ENCODE peak calls at places on chromosomes 7 and 10, in ten cellular contexts. W, D, E, S, V, U, Z, X, Y and P are unnamed samples.

GRCh38 chr7:25759748-25760147 is 392.2 kb upstream of the NFE2L3 start:
- DNase-seq in W (no peak), D (no peak), E (no peak), S (no peak), V (no peak), U (peak), Z (no peak), X (no peak), Y (peak), P (no peak)

GRCh38 chr7:90401989-90402388 is 1.3 kb upstream of the CLDN12 start:
- DNase-seq in W (peak), D (no peak), E (peak), S (no peak), V (no peak), U (no peak), Z (peak), X (no peak), Y (no peak), P (no peak)

GRCh38 chr7:79308176-79308575 is 145.3 kb downstream of the MAGI2 start:
- DNase-seq in W (no peak), D (no peak), E (peak), S (no peak), V (no peak), U (peak), Z (peak), X (no peak), Y (peak), P (no peak)

GRCh38 chr10:121741246-121741645 is 143.0 kb upstream of the FGFR2 start:
- DNase-seq in W (no peak), D (no peak), E (no peak), S (no peak), V (no peak), U (no peak), Z (no peak), X (no peak), Y (no peak), P (no peak)

GRCh38 chr10:80260295-80261243 is 28.9 kb downstream of the MAT1A start:
- DNase-seq in W (no peak), D (no peak), E (peak), S (peak), V (no peak), U (peak), Z (peak), X (no peak), Y (peak), P (no peak)

GRCh38 chr7:105641236-105641810 is 60.0 kb upstream of the EFCAB10 start:
- DNase-seq in W (no peak), D (no peak), E (no peak), S (no peak), V (no peak), U (no peak), Z (no peak), X (no peak), Y (no peak), P (no peak)

GRCh38 chr10:80454526-80455460 is 683 bp downstream of the TSPAN14 start:
- DNase-seq in W (peak), D (no peak), E (peak), S (no peak), V (peak), U (peak), Z (peak), X (peak), Y (peak), P (no peak)

GRCh38 chr7:136687693-136688322 is 180.6 kb upstream of the CHRM2 start:
- DNase-seq in W (no peak), D (no peak), E (peak), S (no peak), V (no peak), U (peak), Z (peak), X (no peak), Y (peak), P (no peak)

GRCh38 chr7:84231157-84231556 is 36.6 kb upstream of the SEMA3A start:
- DNase-seq in W (peak), D (no peak), E (peak), S (no peak), V (no peak), U (no peak), Z (no peak), X (no peak), Y (no peak), P (no peak)

GRCh38 chr7:90230834-90231233 is 14.1 kb upstream of the CFAP69 start:
- DNase-seq in W (no peak), D (no peak), E (no peak), S (no peak), V (no peak), U (no peak), Z (no peak), X (no peak), Y (no peak), P (no peak)

GRCh38 chr10:110425684-110426293 is 71.9 kb upstream of the DUSP5 start:
- DNase-seq in W (peak), D (no peak), E (peak), S (no peak), V (no peak), U (no peak), Z (peak), X (peak), Y (no peak), P (no peak)

GRCh38 chr7:105353752-105354328 is 34.9 kb downstream of the SRPK2 start:
- DNase-seq in W (no peak), D (no peak), E (peak), S (peak), V (peak), U (no peak), Z (peak), X (peak), Y (no peak), P (no peak)

GRCh38 chr10:6321880-6322279 is 119.1 kb downstream of the PFKFB3 start:
- DNase-seq in W (peak), D (no peak), E (peak), S (no peak), V (no peak), U (no peak), Z (peak), X (no peak), Y (no peak), P (no peak)

GRCh38 chr7:73952266-73952665 is 75.7 kb upstream of the ELN start:
- DNase-seq in W (no peak), D (no peak), E (no peak), S (no peak), V (no peak), U (no peak), Z (no peak), X (no peak), Y (no peak), P (no peak)

GRCh38 chr10:14775656-14776055 is 959 bp upstream of the FAM107B start:
- DNase-seq in W (no peak), D (no peak), E (no peak), S (no peak), V (no peak), U (no peak), Z (no peak), X (no peak), Y (no peak), P (no peak)

GRCh38 chr7:133795061-133795460 is 332.1 kb upstream of the LRGUK start:
- DNase-seq in W (no peak), D (no peak), E (no peak), S (no peak), V (no peak), U (no peak), Z (no peak), X (no peak), Y (no peak), P (no peak)

GRCh38 chr10:118173326-118173725 is 126.6 kb upstream of the RAB11FIP2 start:
- DNase-seq in W (no peak), D (no peak), E (no peak), S (no peak), V (no peak), U (no peak), Z (no peak), X (no peak), Y (no peak), P (no peak)

GRCh38 chr10:26573674-26574073 is 123.8 kb upstream of the PDSS1 start:
- DNase-seq in W (no peak), D (no peak), E (no peak), S (no peak), V (no peak), U (no peak), Z (no peak), X (no peak), Y (peak), P (no peak)

GRCh38 chr7:23184291-23184690 is 2.4 kb downstream of the NUP42 start:
- DNase-seq in W (no peak), D (no peak), E (no peak), S (no peak), V (no peak), U (no peak), Z (no peak), X (no peak), Y (no peak), P (no peak)

GRCh38 chr7:1720325-1720724 is 50.2 kb downstream of the ELFN1 start:
- DNase-seq in W (no peak), D (no peak), E (no peak), S (no peak), V (no peak), U (no peak), Z (no peak), X (no peak), Y (no peak), P (no peak)

GRCh38 chr10:15897282-15897681 is 37.0 kb upstream of the MINDY3 start:
- DNase-seq in W (peak), D (no peak), E (no peak), S (no peak), V (no peak), U (no peak), Z (peak), X (no peak), Y (no peak), P (peak)

GRCh38 chr10:88193018-88193417 is 329.6 kb downstream of the PTEN start:
- DNase-seq in W (no peak), D (no peak), E (no peak), S (no peak), V (no peak), U (peak), Z (no peak), X (no peak), Y (no peak), P (no peak)

GRCh38 chr7:95478139-95479037 is 7.4 kb upstream of the ASB4 start:
- DNase-seq in W (peak), D (no peak), E (peak), S (no peak), V (no peak), U (peak), Z (peak), X (peak), Y (peak), P (no peak)

GRCh38 chr10:125003146-125003900 is 61.4 kb downstream of the ZRANB1 start:
- DNase-seq in W (no peak), D (no peak), E (no peak), S (no peak), V (no peak), U (no peak), Z (no peak), X (peak), Y (no peak), P (no peak)

GRCh38 chr10:93954299-93954698 is 39.4 kb upstream of the PLCE1 start:
- DNase-seq in W (no peak), D (no peak), E (no peak), S (no peak), V (no peak), U (no peak), Z (no peak), X (no peak), Y (no peak), P (no peak)

GRCh38 chr10:93947055-93947454 is 46.7 kb upstream of the PLCE1 start:
- DNase-seq in W (peak), D (no peak), E (peak), S (no peak), V (no peak), U (peak), Z (peak), X (no peak), Y (peak), P (peak)

GRCh38 chr10:93954726-93955363 is 38.9 kb upstream of the PLCE1 start:
- DNase-seq in W (peak), D (no peak), E (peak), S (no peak), V (no peak), U (no peak), Z (peak), X (no peak), Y (no peak), P (no peak)

GRCh38 chr10:93947524-93947923 is 46.2 kb upstream of the PLCE1 start:
- DNase-seq in W (no peak), D (no peak), E (no peak), S (no peak), V (no peak), U (no peak), Z (peak), X (no peak), Y (no peak), P (no peak)

DNA sequence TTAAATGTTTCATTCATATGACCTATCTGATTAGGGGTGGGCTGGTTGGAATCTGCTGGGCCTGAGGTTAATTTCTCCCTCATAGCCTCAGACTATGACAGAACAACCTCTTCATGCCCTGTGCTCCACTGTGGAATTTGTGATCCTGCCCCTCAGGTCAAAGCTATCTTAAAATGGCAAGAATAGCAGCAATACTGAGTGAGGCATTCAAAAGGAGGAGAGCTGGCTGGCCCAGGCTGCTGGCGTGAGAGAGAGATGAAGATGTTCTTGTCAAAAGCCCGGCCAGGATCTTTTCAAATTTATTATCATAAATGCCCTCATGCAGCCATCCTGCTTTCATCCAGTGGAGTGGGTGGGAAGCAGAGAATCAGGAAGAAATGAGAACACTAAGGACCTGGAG is 41.8 kb upstream of the PLCE1 start:
- DNase-seq in W (no peak), D (no peak), E (no peak), S (no peak), V (no peak), U (no peak), Z (no peak), X (no peak), Y (no peak), P (no peak)
- H3K4me3 ChIP-seq in W (no peak), D (no peak), E (no peak), S (no peak), V (no peak), U (no peak), Z (no peak), X (no peak), Y (no peak), P (no peak)

GRCh38 chr7:24290004-24290641 is 6.1 kb downstream of the NPY start:
- DNase-seq in W (peak), D (no peak), E (peak), S (no peak), V (no peak), U (peak), Z (peak), X (peak), Y (peak), P (peak)
- TF ChIP-seq CTCF in W (no peak), D (no peak), E (no peak), S (no peak), V (no peak), U (peak), Z (peak), X (peak), Y (peak), P (peak)

DNA sequence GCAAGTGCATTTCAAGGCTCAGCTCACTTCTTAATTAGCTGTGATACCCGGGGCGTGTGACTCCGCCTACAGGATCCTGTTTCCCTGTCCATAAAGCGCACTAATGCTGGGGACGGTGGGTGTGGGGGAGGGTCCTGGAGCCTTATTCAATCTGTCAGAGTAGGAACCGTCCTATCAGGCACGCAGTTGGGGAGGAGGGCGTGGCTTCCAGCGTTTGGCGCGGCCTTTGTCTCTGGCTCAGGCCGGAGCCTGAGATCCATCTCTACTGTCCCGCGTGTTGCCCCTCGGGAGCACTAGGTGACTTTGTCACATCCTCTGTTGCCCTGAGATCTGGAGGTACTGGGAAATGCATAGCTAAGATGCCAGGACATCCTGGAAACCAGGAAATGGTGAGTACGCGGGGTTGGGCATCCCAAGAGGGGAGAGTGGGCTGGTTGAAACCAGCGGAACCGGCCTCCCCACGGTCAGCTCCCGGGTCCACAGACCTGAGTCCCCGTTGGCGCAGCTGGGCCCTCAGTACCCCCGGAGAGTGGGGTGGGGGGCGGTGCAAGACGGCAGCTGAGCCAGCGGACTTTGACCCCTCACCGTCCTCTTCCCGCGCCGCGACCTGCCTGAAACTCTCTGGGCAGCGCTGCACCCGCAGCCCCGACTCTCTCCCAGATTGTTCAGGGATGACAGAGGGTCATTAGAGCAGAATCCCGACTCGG is 104.4 kb upstream of the ZNF92 start:
- DNase-seq in W (no peak), D (no peak), E (peak), S (no peak), V (peak), U (peak), Z (peak), X (peak), Y (peak), P (peak)
- H3K4me3 ChIP-seq in W (no peak), D (peak), E (peak), S (peak), V (no peak), U (peak), Z (peak), X (no peak), Y (peak), P (peak)

DNA sequence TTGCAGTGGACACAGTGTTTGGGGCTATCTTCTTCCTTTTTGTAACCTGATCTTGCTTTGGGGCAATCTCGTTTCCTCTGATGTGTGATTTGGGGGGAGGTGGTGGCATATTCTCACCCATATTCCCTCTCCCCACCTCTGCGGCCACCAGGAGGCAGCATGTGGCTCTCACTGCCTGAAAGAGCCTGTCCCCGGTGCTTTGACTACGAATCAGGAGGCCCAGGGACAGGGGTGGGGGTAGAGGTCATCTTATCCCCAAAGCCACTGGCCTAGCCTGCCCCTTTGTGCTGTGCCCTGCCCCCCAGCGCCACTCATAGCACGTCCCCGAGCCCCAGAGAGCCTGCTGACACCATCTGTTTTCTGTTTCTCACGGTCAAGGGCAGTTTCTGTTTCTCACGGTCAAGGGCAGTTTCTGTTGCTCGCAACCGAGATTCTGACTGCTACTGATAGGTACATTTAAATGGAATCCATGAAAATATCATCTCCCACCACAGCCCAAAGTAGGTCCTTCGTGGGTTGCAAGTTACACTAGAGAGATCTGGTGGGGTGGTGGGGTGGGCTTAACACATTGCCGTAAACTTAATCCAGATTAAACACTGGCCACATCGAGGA is 28.2 kb downstream of the PHYH start:
- DNase-seq in W (peak), D (peak), E (peak), S (peak), V (peak), U (peak), Z (peak), X (peak), Y (peak), P (no peak)
- TF ChIP-seq CTCF in W (peak), D (peak), E (peak), S (no peak), V (peak), U (peak), Z (peak), X (peak), Y (peak), P (peak)

GRCh38 chr7:66211429-66211828 is 6.3 kb downstream of the TPST1 start:
- DNase-seq in W (peak), D (no peak), E (peak), S (no peak), V (no peak), U (no peak), Z (peak), X (no peak), Y (no peak), P (no peak)
- H3K4me3 ChIP-seq in W (no peak), D (no peak), E (no peak), S (no peak), V (no peak), U (no peak), Z (no peak), X (no peak), Y (no peak), P (no peak)

GRCh38 chr10:92880233-92880861 is 32.0 kb downstream of the EXOC6 start:
- DNase-seq in W (peak), D (no peak), E (peak), S (no peak), V (no peak), U (peak), Z (peak), X (peak), Y (peak), P (peak)
- TF ChIP-seq CTCF in W (peak), D (peak), E (peak), S (peak), V (peak), U (peak), Z (peak), X (peak), Y (peak), P (peak)

GRCh38 chr7:69598081-69598486 is at the start of gene AUTS2:
- DNase-seq in W (peak), D (peak), E (peak), S (peak), V (peak), U (peak), Z (peak), X (peak), Y (peak), P (peak)
- H3K4me3 ChIP-seq in W (peak), D (peak), E (peak), S (peak), V (peak), U (peak), Z (peak), X (peak), Y (peak), P (peak)

DNA sequence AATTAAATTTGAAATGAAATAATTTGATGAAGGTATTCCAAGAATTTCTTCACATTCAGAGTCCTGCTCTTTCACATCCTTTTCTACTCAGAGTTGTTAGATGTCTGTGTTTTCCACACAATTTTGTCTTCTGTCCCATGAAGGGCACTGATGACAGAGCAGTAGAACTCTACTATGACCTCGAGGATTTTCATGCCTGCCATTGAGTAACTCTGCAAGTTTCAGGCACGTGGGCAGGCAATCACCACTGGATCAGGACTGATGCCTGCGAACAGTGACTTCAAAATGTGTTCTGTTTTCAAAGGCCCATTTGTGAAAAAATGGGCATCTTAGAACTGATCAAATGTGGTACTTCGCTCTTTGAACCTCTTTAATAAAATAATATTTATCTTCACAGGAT is 91.1 kb downstream of the CDK6 start:
- DNase-seq in W (no peak), D (no peak), E (no peak), S (no peak), V (no peak), U (no peak), Z (no peak), X (no peak), Y (no peak), P (no peak)
- TF ChIP-seq CTCF in W (no peak), D (no peak), E (no peak), S (no peak), V (no peak), U (no peak), Z (no peak), X (no peak), Y (no peak), P (no peak)